ENCODE peak calls at places on chromosomes 4 and X, in five cellular contexts. S, N, R, Y and V are unnamed samples.
A peak's percentile ranks its signal among the peaks of the same experiment; 100 is the strongest.

GRCh38 chr4:76144546-76144945 is 3.7 kb downstream of the NUP54 start:
- DNase-seq in R (no peak), N (no peak), Y (no peak), S (no peak), V (no peak)

GRCh38 chr4:179583221-179583620 is 2141.0 kb upstream of the AGA start:
- DNase-seq in S (no peak), R (no peak), Y (no peak), N (no peak), V (no peak)

GRCh38 chr4:120871173-120871572 is 51.4 kb downstream of the PRDM5 start:
- DNase-seq in R (no peak), Y (no peak), S (no peak), N (no peak), V (no peak)

GRCh38 chr4:117478702-117479101 is 393.3 kb upstream of the TRAM1L1 start:
- DNase-seq in Y (no peak), S (no peak), R (no peak), N (no peak), V (no peak)

GRCh38 chr4:90970021-90970420 is 842.8 kb downstream of the CCSER1 start:
- DNase-seq in Y (no peak), N (no peak), R (no peak), S (no peak), V (no peak)

GRCh38 chr4:142091085-142091513 is 454.7 kb downstream of the IL15 start:
- DNase-seq in Y (peak; percentile 12), N (no peak), S (no peak), R (peak; percentile 16), V (peak; percentile 46)

GRCh38 chr4:833156-833555 is 7.2 kb upstream of the CPLX1 start:
- DNase-seq in N (no peak), Y (no peak), R (no peak), S (no peak), V (no peak)

GRCh38 chr4:19104176-19104575 is 1082.6 kb upstream of the LCORL start:
- DNase-seq in R (no peak), N (no peak), Y (no peak), S (no peak), V (no peak)

GRCh38 chr4:82787342-82787741 is 11.3 kb downstream of the SCD5 start:
- DNase-seq in R (no peak), Y (no peak), N (no peak), S (peak; percentile 17), V (no peak)

GRCh38 chr4:154049457-154050181 is 260.7 kb upstream of the SFRP2 start:
- DNase-seq in N (no peak), S (no peak), R (no peak), Y (no peak), V (no peak)

GRCh38 chr4:8047837-8048678 is 108.4 kb upstream of the AFAP1 start:
- DNase-seq in N (no peak), Y (no peak), R (no peak), S (no peak), V (no peak)

GRCh38 chr4:99507762-99508161 is 3.1 kb upstream of the C4orf17 start:
- DNase-seq in N (no peak), Y (no peak), R (no peak), S (no peak), V (no peak)

GRCh38 chr4:129598582-129598981 is 502.6 kb downstream of the C4orf33 start:
- DNase-seq in Y (no peak), R (no peak), N (no peak), S (no peak), V (no peak)

GRCh38 chr4:173990126-173990878 is 293.2 kb downstream of the FBXO8 start:
- DNase-seq in R (peak; percentile 8), S (no peak), Y (no peak), N (no peak), V (no peak)

GRCh38 chrX:17412692-17413091 is 37.7 kb downstream of the NHS start:
- DNase-seq in S (peak; percentile 10), R (peak; percentile 21), N (no peak), Y (no peak), V (no peak)

GRCh38 chr4:157514711-157515110 is 294.2 kb downstream of the GRIA2 start:
- DNase-seq in N (no peak), S (no peak), R (no peak), Y (no peak), V (no peak)

GRCh38 chr4:21415728-21416127 is 532.8 kb downstream of the KCNIP4 start:
- DNase-seq in N (no peak), R (no peak), S (no peak), Y (no peak), V (no peak)

GRCh38 chrX:154593201-154593600 is 8.3 kb downstream of the CTAG1A start:
- DNase-seq in R (no peak), N (no peak), S (no peak), Y (no peak), V (no peak)

GRCh38 chr4:169604903-169605331 is 7.5 kb downstream of the NEK1 start:
- DNase-seq in S (no peak), Y (no peak), N (no peak), R (no peak), V (no peak)

GRCh38 chr4:89164400-89164799 is 53.1 kb downstream of the TIGD2 start:
- DNase-seq in Y (no peak), S (no peak), R (no peak), N (no peak), V (no peak)
- TF ChIP-seq CTCF in Y (no peak), S (no peak), R (peak; percentile 44), N (no peak), V (no peak)

GRCh38 chr4:122746485-122746965 is 14.0 kb downstream of the BBS12 start:
- DNase-seq in N (no peak), Y (no peak), S (no peak), R (no peak), V (no peak)

GRCh38 chr4:122749704-122750454 is 17.4 kb downstream of the BBS12 start:
- DNase-seq in N (no peak), S (no peak), R (no peak), Y (no peak), V (no peak)

GRCh38 chr4:122744229-122744628 is 11.7 kb downstream of the BBS12 start:
- DNase-seq in N (no peak), R (no peak), S (no peak), Y (no peak), V (no peak)

GRCh38 chr4:122747883-122748282 is 15.4 kb downstream of the BBS12 start:
- DNase-seq in R (no peak), N (no peak), S (no peak), Y (no peak), V (no peak)

DNA sequence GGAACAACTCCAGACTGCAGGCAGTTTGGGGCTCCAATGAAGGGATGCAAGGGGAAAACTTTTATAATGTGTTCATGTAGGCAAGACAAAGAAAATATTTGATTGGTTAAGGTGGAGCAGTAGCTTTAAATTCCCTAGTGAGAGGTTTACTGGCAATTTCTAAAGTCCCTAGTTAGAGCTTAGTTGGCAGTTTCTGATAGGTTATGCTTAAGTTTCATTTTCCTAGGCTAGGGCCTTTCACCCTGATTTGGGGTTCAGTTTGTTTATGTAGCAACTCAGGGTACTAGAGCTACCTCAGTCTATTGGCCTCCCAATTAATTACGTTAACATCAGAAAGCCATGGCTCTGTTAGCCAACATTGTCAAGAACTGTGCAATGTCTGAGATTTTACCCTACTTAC is 14.6 kb downstream of the BBS12 start:
- DNase-seq in N (no peak), S (no peak), R (no peak), Y (no peak), V (no peak)
- H3K4me1 ChIP-seq in N (no peaks in the 10 kb centered on the region), S (no peaks in the 10 kb centered on the region), R (peaks cover 18% of the 10 kb centered on the region), Y (no peaks in the 10 kb centered on the region), V (no peaks in the 10 kb centered on the region)

DNA sequence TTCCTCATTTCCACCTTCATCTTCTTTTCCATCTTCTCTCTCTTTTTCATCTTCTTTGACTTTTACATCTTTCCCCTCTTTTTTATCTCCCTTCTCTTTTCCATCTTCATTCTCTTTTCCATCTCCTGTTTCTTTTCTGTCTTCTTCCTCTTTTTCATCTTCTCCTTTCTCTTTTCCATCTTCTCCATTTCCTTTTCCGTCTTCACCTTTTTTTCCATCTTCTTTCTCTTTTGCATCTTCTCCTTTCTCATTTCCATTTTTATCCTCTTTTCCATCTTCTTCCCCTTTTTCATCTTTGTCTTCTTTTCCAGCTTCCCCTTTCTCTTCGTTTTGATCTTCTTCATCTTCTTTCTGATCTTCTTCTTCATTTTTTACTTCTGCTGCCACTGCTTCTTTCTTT is 87.0 kb downstream of the HMGN5 start:
- DNase-seq in N (no peak), S (no peak), Y (no peak), R (no peak), V (no peak)
- TF ChIP-seq CTCF in N (no peak), S (no peak), Y (no peak), R (no peak), V (no peak)

GRCh38 chr4:25874641-25875040 is 11.9 kb upstream of the SEL1L3 start:
- DNase-seq in Y (no peak), N (no peak), R (no peak), S (no peak), V (no peak)
- H3K4me1 ChIP-seq in Y (no peaks in the 10 kb centered on the region), N (no peaks in the 10 kb centered on the region), R (no peaks in the 10 kb centered on the region), S (no peaks in the 10 kb centered on the region), V (no peaks in the 10 kb centered on the region)

DNA sequence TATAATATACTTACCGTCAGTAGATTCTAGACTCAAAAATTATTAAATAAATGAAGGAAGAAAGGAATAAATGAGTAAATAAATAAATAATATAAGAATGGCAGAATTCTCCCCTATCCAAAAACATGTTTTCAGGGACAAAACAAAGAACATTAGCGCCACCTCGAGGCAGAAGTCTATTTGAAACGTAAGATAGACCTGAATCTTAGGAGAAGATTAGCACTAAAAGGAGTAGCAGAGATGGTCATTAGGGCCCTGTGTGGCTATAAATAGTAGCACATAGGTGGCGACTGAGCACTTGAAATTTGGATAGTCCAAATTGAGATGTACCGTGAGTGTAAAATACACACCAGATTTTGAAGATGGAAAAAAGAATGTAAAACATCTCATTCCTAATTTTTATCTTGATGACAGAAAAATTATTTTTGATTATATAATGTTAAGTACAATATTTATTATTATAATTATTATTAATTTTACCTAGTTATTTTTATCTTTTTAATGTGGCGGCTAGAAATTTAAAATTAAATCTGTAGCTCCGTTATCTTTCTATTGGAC is 24.3 kb upstream of the SRD5A3 start:
- DNase-seq in R (peak; percentile 25), Y (peak; percentile 73), N (no peak), S (peak; percentile 60), V (peak; percentile 76)
- TF ChIP-seq CTCF in R (peak; percentile 59), Y (peak; percentile 74), N (peak; percentile 74), S (peak; percentile 77), V (peak; percentile 70)

GRCh38 chr4:158775091-158775651 is 6.3 kb downstream of the FNIP2 start:
- DNase-seq in R (no peak), Y (no peak), S (no peak), N (no peak), V (no peak)
- H3K4me1 ChIP-seq in R (peaks cover 31% of the 10 kb centered on the region), Y (peaks cover 81% of the 10 kb centered on the region), S (no peaks in the 10 kb centered on the region), N (peaks cover 64% of the 10 kb centered on the region), V (no peaks in the 10 kb centered on the region)